ENCODE peak calls at places on chromosomes 3 and 15, in seven cellular contexts. K is non-pigmented ciliary epithelial cell; R is iris pigment epithelial cell; G is IMR-90; Z is glutamatergic neuron; P is tibial artery; I is naive thymus-derived CD4-positive, alpha-beta T cell. A is an unnamed sample.

GRCh38 chr3:72336821-72337479 is 511.3 kb downstream of the SHQ1 start:
- DNase-seq in K (no peak), R (peak; percentile 80), G (peak; percentile 46), Z (peak; percentile 71), P (peak; percentile 69), I (no peak), A (no peak)

GRCh38 chr15:58066042-58066867 is 744 bp upstream of the ALDH1A2 start:
- DNase-seq in K (no peak), R (peak; percentile 38), G (peak; percentile 4), Z (peak; percentile 88), P (peak; percentile 30), I (peak; percentile 23), A (peak; percentile 66)

GRCh38 chr3:145869958-145870357 is 291.0 kb downstream of the PLOD2 start:
- DNase-seq in K (no peak), R (no peak), G (no peak), Z (no peak), P (no peak), I (no peak), A (no peak)

GRCh38 chr15:59687831-59688230 is 1.3 kb downstream of the BNIP2 start:
- DNase-seq in K (no peak), R (peak; percentile 64), G (peak; percentile 44), Z (no peak), P (no peak), I (peak; percentile 14), A (peak; percentile 64)

GRCh38 chr15:96703794-96704550 is 373.5 kb downstream of the NR2F2 start:
- DNase-seq in K (no peak), R (no peak), G (no peak), Z (no peak), P (no peak), I (no peak), A (no peak)

GRCh38 chr15:76303909-76304308 is 7.4 kb downstream of the ETFA start:
- DNase-seq in K (no peak), R (no peak), G (no peak), Z (no peak), P (no peak), I (no peak), A (no peak)

GRCh38 chr15:93196136-93196670 is 107.2 kb upstream of the RGMA start:
- DNase-seq in K (no peak), R (no peak), G (no peak), Z (no peak), P (no peak), I (no peak), A (no peak)

GRCh38 chr15:90040618-90041017 is 39.5 kb downstream of the ZNF710 start:
- DNase-seq in K (no peak), R (no peak), G (no peak), Z (no peak), P (no peak), I (no peak), A (no peak)

GRCh38 chr15:40845511-40846284 is 1.9 kb downstream of the SPINT1 start:
- DNase-seq in K (no peak), R (no peak), G (no peak), Z (no peak), P (no peak), I (no peak), A (no peak)

GRCh38 chr3:10515396-10515795 is 10.0 kb upstream of the ATP2B2 start:
- DNase-seq in K (no peak), R (no peak), G (no peak), Z (no peak), P (no peak), I (no peak), A (no peak)

GRCh38 chr3:168865022-168865551 is 769.4 kb upstream of the GOLIM4 start:
- DNase-seq in K (no peak), R (peak; percentile 39), G (peak; percentile 48), Z (no peak), P (no peak), I (no peak), A (peak; percentile 2)

GRCh38 chr15:43187544-43188155 is 2.4 kb downstream of the CCNDBP1 start:
- DNase-seq in K (peak; percentile 31), R (peak; percentile 74), G (peak; percentile 80), Z (no peak), P (no peak), I (peak; percentile 37), A (no peak)

GRCh38 chr3:150447084-150447483 is 39.0 kb downstream of the TSC22D2 start:
- DNase-seq in K (no peak), R (no peak), G (peak; percentile 28), Z (no peak), P (no peak), I (no peak), A (no peak)

GRCh38 chr15:89211678-89212170 is 9.7 kb downstream of the RLBP1 start:
- DNase-seq in K (no peak), R (no peak), G (no peak), Z (no peak), P (no peak), I (no peak), A (no peak)

GRCh38 chr3:77319711-77320110 is 279.8 kb downstream of the ROBO2 start:
- DNase-seq in K (peak; percentile 4), R (peak; percentile 47), G (peak; percentile 39), Z (no peak), P (no peak), I (no peak), A (no peak)

GRCh38 chr15:76932090-76932966 is 779 bp downstream of the RCN2 start:
- DNase-seq in K (no peak), R (peak; percentile 8), G (peak; percentile 6), Z (no peak), P (no peak), I (peak; percentile 11), A (no peak)

GRCh38 chr15:69126054-69126469 is 34.4 kb upstream of the GLCE start:
- DNase-seq in K (peak; percentile 73), R (peak; percentile 95), G (peak; percentile 76), Z (no peak), P (no peak), I (no peak), A (no peak)

GRCh38 chr3:126508539-126508938 is 9.0 kb downstream of the UROC1 start:
- DNase-seq in K (no peak), R (no peak), G (no peak), Z (peak; percentile 8), P (no peak), I (no peak), A (no peak)

GRCh38 chr3:188092648-188093047 is 61.3 kb upstream of the LPP start:
- DNase-seq in K (no peak), R (no peak), G (peak; percentile 63), Z (no peak), P (no peak), I (no peak), A (peak; percentile 61)

GRCh38 chr3:127195417-127195816 is 2.5 kb downstream of the PRR23E start:
- DNase-seq in K (no peak), R (no peak), G (no peak), Z (no peak), P (no peak), I (no peak), A (no peak)

A was measured in B cell.